ENCODE peak calls at places on chromosomes 11 and 22, in five cellular contexts. One of them, this sample, is unnamed.

GRCh38 chr11:2419638-2420501 is 19.3 kb downstream of the TSSC4 start:
- DNase-seq in PC-3: peak; percentile 83
- DNase-seq in GM23338: peak; percentile 87
- DNase-seq in neural progenitor cell: peak; percentile 90
- DNase-seq in GM23248: peak; percentile 89
- DNase-seq in this sample: peak; percentile 88

GRCh38 chr11:40302669-40303068 is 1156.8 kb downstream of the LRRC4C start:
- DNase-seq in PC-3: no peak
- DNase-seq in GM23338: no peak
- DNase-seq in neural progenitor cell: no peak
- DNase-seq in GM23248: no peak
- DNase-seq in this sample: no peak

GRCh38 chr11:125071408-125071807 is 8.3 kb downstream of the SLC37A2 start:
- DNase-seq in PC-3: peak; percentile 62
- DNase-seq in GM23338: no peak
- DNase-seq in neural progenitor cell: no peak
- DNase-seq in GM23248: peak; percentile 36
- DNase-seq in this sample: no peak

GRCh38 chr11:69297926-69298777 is 4.2 kb downstream of the MYEOV start:
- DNase-seq in PC-3: peak; percentile 95
- DNase-seq in GM23338: no peak
- DNase-seq in neural progenitor cell: no peak
- DNase-seq in GM23248: peak; percentile 86
- DNase-seq in this sample: peak; percentile 77

GRCh38 chr11:36478700-36479329 is 31.3 kb downstream of the TRAF6 start:
- DNase-seq in PC-3: peak; percentile 76
- DNase-seq in GM23338: peak; percentile 73
- DNase-seq in neural progenitor cell: peak; percentile 75
- DNase-seq in GM23248: peak; percentile 76
- DNase-seq in this sample: peak; percentile 71

GRCh38 chr11:66857234-66857926 is 516 bp downstream of the LRFN4 start:
- DNase-seq in PC-3: no peak
- DNase-seq in GM23338: peak; percentile 63
- DNase-seq in neural progenitor cell: peak; percentile 44
- DNase-seq in GM23248: peak; percentile 31
- DNase-seq in this sample: peak; percentile 47

GRCh38 chr11:92929168-92930053 is 40.0 kb upstream of the MTNR1B start:
- DNase-seq in PC-3: no peak
- DNase-seq in GM23338: no peak
- DNase-seq in neural progenitor cell: no peak
- DNase-seq in GM23248: peak; percentile 58
- DNase-seq in this sample: no peak

GRCh38 chr11:75850787-75851186 is 35.8 kb downstream of the UVRAG start:
- DNase-seq in PC-3: no peak
- DNase-seq in GM23338: no peak
- DNase-seq in neural progenitor cell: peak; percentile 29
- DNase-seq in GM23248: peak; percentile 24
- DNase-seq in this sample: no peak

GRCh38 chr22:50684501-50684900 is 11.9 kb downstream of the SHANK3 start:
- DNase-seq in PC-3: no peak
- DNase-seq in GM23338: no peak
- DNase-seq in neural progenitor cell: no peak
- DNase-seq in GM23248: no peak
- DNase-seq in this sample: no peak

GRCh38 chr22:37485714-37486223 is 415 bp downstream of the MFNG start:
- DNase-seq in PC-3: no peak
- DNase-seq in GM23338: no peak
- DNase-seq in neural progenitor cell: no peak
- DNase-seq in GM23248: no peak
- DNase-seq in this sample: no peak

GRCh38 chr22:19568337-19569311 is 44.4 kb upstream of the CLDN5 start:
- DNase-seq in PC-3: peak; percentile 92
- DNase-seq in GM23338: no peak
- DNase-seq in neural progenitor cell: no peak
- DNase-seq in GM23248: peak; percentile 98
- DNase-seq in this sample: no peak

GRCh38 chr11:95289378-95289777 is 58.4 kb upstream of the SESN3 start:
- DNase-seq in PC-3: peak; percentile 68
- DNase-seq in GM23338: no peak
- DNase-seq in neural progenitor cell: no peak
- DNase-seq in GM23248: peak; percentile 41
- DNase-seq in this sample: no peak

GRCh38 chr11:27678242-27678641 is 22.0 kb downstream of the BDNF start:
- DNase-seq in PC-3: no peak
- DNase-seq in GM23338: no peak
- DNase-seq in neural progenitor cell: no peak
- DNase-seq in GM23248: peak; percentile 62
- DNase-seq in this sample: no peak

GRCh38 chr11:46309669-46310288 is 32.3 kb downstream of the CREB3L1 start:
- DNase-seq in PC-3: peak; percentile 68
- DNase-seq in GM23338: no peak
- DNase-seq in neural progenitor cell: no peak
- DNase-seq in GM23248: peak; percentile 38
- DNase-seq in this sample: no peak

GRCh38 chr11:132685174-132685611 is 847.1 kb downstream of the OPCML start:
- DNase-seq in PC-3: no peak
- DNase-seq in GM23338: no peak
- DNase-seq in neural progenitor cell: no peak
- DNase-seq in GM23248: peak; percentile 68
- DNase-seq in this sample: no peak

GRCh38 chr11:78187366-78188011 is 937 bp downstream of the KCTD21 start:
- DNase-seq in PC-3: no peak
- DNase-seq in GM23338: no peak
- DNase-seq in neural progenitor cell: no peak
- DNase-seq in GM23248: no peak
- DNase-seq in this sample: no peak

GRCh38 chr11:46298699-46299424 is 21.4 kb downstream of the CREB3L1 start:
- DNase-seq in PC-3: peak; percentile 80
- DNase-seq in GM23338: no peak
- DNase-seq in neural progenitor cell: no peak
- DNase-seq in GM23248: peak; percentile 93
- DNase-seq in this sample: no peak

GRCh38 chr11:113096661-113097060 is 135.4 kb downstream of the NCAM1 start:
- DNase-seq in PC-3: no peak
- DNase-seq in GM23338: no peak
- DNase-seq in neural progenitor cell: no peak
- DNase-seq in GM23248: no peak
- DNase-seq in this sample: no peak

GRCh38 chr11:57793711-57794110 is 32.1 kb downstream of the CTNND1 start:
- DNase-seq in PC-3: no peak
- DNase-seq in GM23338: no peak
- DNase-seq in neural progenitor cell: no peak
- DNase-seq in GM23248: no peak
- DNase-seq in this sample: no peak

GRCh38 chr22:24003887-24004286 is 1.4 kb downstream of the GSTT4 start:
- DNase-seq in PC-3: no peak
- DNase-seq in GM23338: no peak
- DNase-seq in neural progenitor cell: no peak
- DNase-seq in GM23248: no peak
- DNase-seq in this sample: no peak

GRCh38 chr22:20116376-20116950 is 559 bp downstream of the RANBP1 start:
- DNase-seq in PC-3: no peak
- DNase-seq in GM23338: peak; percentile 20
- DNase-seq in neural progenitor cell: peak; percentile 13
- DNase-seq in GM23248: peak; percentile 20
- DNase-seq in this sample: peak; percentile 31

GRCh38 chr11:123183391-123184099 is 11.5 kb downstream of the CLMP start:
- DNase-seq in PC-3: peak; percentile 63
- DNase-seq in GM23338: no peak
- DNase-seq in neural progenitor cell: no peak
- DNase-seq in GM23248: peak; percentile 86
- DNase-seq in this sample: no peak

GRCh38 chr11:110434952-110435779 is 5.4 kb downstream of the FDX1 start:
- DNase-seq in PC-3: peak; percentile 70
- DNase-seq in GM23338: peak; percentile 69
- DNase-seq in neural progenitor cell: no peak
- DNase-seq in GM23248: peak; percentile 40
- DNase-seq in this sample: no peak

GRCh38 chr22:32803020-32803758 is 1.7 kb downstream of the TIMP3 start:
- DNase-seq in PC-3: no peak
- DNase-seq in GM23338: no peak
- DNase-seq in neural progenitor cell: peak; percentile 40
- DNase-seq in GM23248: peak; percentile 89
- DNase-seq in this sample: no peak

GRCh38 chr11:65488273-65489058 is 10.4 kb upstream of the MALAT1 start:
- DNase-seq in PC-3: no peak
- DNase-seq in GM23338: no peak
- DNase-seq in neural progenitor cell: no peak
- DNase-seq in GM23248: peak; percentile 88
- DNase-seq in this sample: peak; percentile 77

GRCh38 chr11:65491163-65491465 is 7.7 kb upstream of the MALAT1 start:
- DNase-seq in PC-3: no peak
- DNase-seq in GM23338: no peak
- DNase-seq in neural progenitor cell: no peak
- DNase-seq in GM23248: peak; percentile 34
- DNase-seq in this sample: no peak

GRCh38 chr11:65489706-65490310 is 9.0 kb upstream of the MALAT1 start:
- DNase-seq in PC-3: no peak
- DNase-seq in GM23338: no peak
- DNase-seq in neural progenitor cell: peak; percentile 65
- DNase-seq in GM23248: peak; percentile 70
- DNase-seq in this sample: peak; percentile 67

GRCh38 chr11:65487467-65488272 is 11.2 kb upstream of the MALAT1 start:
- DNase-seq in PC-3: peak; percentile 94
- DNase-seq in GM23338: peak; percentile 100
- DNase-seq in neural progenitor cell: peak; percentile 99
- DNase-seq in GM23248: peak; percentile 100
- DNase-seq in this sample: peak; percentile 100

GRCh38 chr11:65489061-65489705 is 9.7 kb upstream of the MALAT1 start:
- DNase-seq in PC-3: no peak
- DNase-seq in GM23338: peak; percentile 91
- DNase-seq in neural progenitor cell: peak; percentile 77
- DNase-seq in GM23248: peak; percentile 92
- DNase-seq in this sample: peak; percentile 86
- TF ChIP-seq EZH2phosphoT487 in PC-3: no peak
- TF ChIP-seq EZH2phosphoT487 in GM23338: no peak
- TF ChIP-seq EZH2phosphoT487 in neural progenitor cell: no peak
- TF ChIP-seq EZH2phosphoT487 in GM23248: no peak
- TF ChIP-seq EZH2phosphoT487 in this sample: no peak

GRCh38 chr22:42720263-42721044 is at the start of gene A4GALT:
- DNase-seq in PC-3: no peak
- DNase-seq in GM23338: peak; percentile 54
- DNase-seq in neural progenitor cell: peak; percentile 73
- DNase-seq in GM23248: peak; percentile 55
- DNase-seq in this sample: peak; percentile 31

GRCh38 chr22:42721045-42721434 is 370 bp upstream of the A4GALT start:
- DNase-seq in PC-3: no peak
- DNase-seq in GM23338: peak; percentile 68
- DNase-seq in neural progenitor cell: peak; percentile 58
- DNase-seq in GM23248: peak; percentile 47
- DNase-seq in this sample: no peak

GRCh38 chr22:42719133-42719532 is 1.5 kb downstream of the A4GALT start:
- DNase-seq in PC-3: no peak
- DNase-seq in GM23338: peak; percentile 27
- DNase-seq in neural progenitor cell: no peak
- DNase-seq in GM23248: peak; percentile 52
- DNase-seq in this sample: no peak

GRCh38 chr22:42717197-42717967 is 3.3 kb downstream of the A4GALT start:
- DNase-seq in PC-3: no peak
- DNase-seq in GM23338: peak; percentile 75
- DNase-seq in neural progenitor cell: no peak
- DNase-seq in GM23248: peak; percentile 33
- DNase-seq in this sample: no peak

DNA sequence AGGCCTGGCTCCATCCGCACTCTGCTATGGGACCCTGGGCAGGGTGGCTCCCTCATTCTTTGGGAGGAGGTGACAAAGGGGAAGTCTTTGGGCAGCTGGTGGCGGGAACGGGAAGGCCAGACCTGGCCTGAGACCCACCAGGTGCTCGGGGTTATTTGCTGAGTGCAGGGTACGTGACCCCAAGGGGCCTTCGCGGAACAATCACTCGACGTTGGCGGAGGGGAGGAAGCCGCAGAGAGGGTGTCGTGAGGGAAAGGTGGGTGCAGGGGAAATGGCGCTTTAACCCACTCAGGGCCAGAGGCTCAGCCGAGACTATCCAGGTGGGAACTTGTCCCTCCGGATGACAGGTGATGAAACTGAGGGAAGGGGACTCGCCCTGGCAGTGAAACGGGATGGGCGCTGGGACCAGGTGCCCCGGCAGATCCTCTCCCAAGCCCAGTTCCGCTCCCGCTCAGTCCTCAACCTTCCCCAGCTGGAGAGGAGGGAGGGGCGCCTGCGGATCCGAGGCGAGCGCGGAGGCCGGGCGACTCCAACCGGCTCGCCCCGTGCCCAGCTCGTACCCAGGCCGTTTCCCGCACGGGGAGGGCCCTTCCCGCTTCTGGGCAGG is 911 bp downstream of the A4GALT start:
- DNase-seq in PC-3: no peak
- DNase-seq in GM23338: peak; percentile 68
- DNase-seq in neural progenitor cell: peak; percentile 36
- DNase-seq in GM23248: no peak
- DNase-seq in this sample: no peak
- TF ChIP-seq EZH2 in PC-3: no peak
- TF ChIP-seq EZH2 in GM23338: peak; percentile 22
- TF ChIP-seq EZH2 in neural progenitor cell: no peak
- TF ChIP-seq EZH2 in GM23248: no peak
- TF ChIP-seq EZH2 in this sample: no peak

DNA sequence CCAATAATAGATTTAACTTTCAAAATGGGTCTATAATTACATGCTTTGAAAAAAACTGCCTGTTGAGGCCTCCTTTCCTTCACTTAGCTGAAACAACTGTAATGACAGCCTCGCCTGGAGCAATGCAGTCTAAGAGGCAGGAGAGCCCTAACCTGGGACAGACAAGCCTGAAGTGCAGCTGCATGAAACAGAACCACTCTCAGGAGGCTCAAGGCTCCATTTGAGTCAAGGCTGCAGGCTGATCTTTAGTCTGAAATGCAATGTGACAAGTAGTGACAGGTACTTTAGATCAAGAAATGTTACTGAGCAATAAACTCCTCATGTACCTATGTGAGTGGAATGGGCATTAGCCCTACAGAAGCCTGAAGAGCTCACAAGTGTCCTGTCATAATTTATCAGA is 414.0 kb upstream of the LUZP2 start:
- DNase-seq in PC-3: no peak
- DNase-seq in GM23338: no peak
- DNase-seq in neural progenitor cell: no peak
- DNase-seq in GM23248: no peak
- DNase-seq in this sample: no peak
- TF ChIP-seq EZH2phosphoT487 in PC-3: no peak
- TF ChIP-seq EZH2phosphoT487 in GM23338: no peak
- TF ChIP-seq EZH2phosphoT487 in neural progenitor cell: no peak
- TF ChIP-seq EZH2phosphoT487 in GM23248: no peak
- TF ChIP-seq EZH2phosphoT487 in this sample: no peak

GRCh38 chr11:63491614-63492372 is 826 bp upstream of the PLAAT5 start:
- DNase-seq in PC-3: no peak
- DNase-seq in GM23338: peak; percentile 25
- DNase-seq in neural progenitor cell: peak; percentile 13
- DNase-seq in GM23248: no peak
- DNase-seq in this sample: peak; percentile 42

GRCh38 chr11:63491240-63491587 is 247 bp upstream of the PLAAT5 start:
- DNase-seq in PC-3: no peak
- DNase-seq in GM23338: no peak
- DNase-seq in neural progenitor cell: no peak
- DNase-seq in GM23248: no peak
- DNase-seq in this sample: no peak

GRCh38 chr11:63489879-63490278 is 1.1 kb downstream of the PLAAT5 start:
- DNase-seq in PC-3: peak; percentile 10
- DNase-seq in GM23338: peak; percentile 74
- DNase-seq in neural progenitor cell: peak; percentile 75
- DNase-seq in GM23248: no peak
- DNase-seq in this sample: no peak

GRCh38 chr11:63492441-63492840 is 1.5 kb upstream of the PLAAT5 start:
- DNase-seq in PC-3: no peak
- DNase-seq in GM23338: no peak
- DNase-seq in neural progenitor cell: no peak
- DNase-seq in GM23248: no peak
- DNase-seq in this sample: no peak

GRCh38 chr11:63490551-63491239 is at the start of gene PLAAT5:
- DNase-seq in PC-3: no peak
- DNase-seq in GM23338: peak; percentile 81
- DNase-seq in neural progenitor cell: peak; percentile 86
- DNase-seq in GM23248: peak; percentile 25
- DNase-seq in this sample: peak; percentile 55
- TF ChIP-seq EZH2 in PC-3: no peak
- TF ChIP-seq EZH2 in GM23338: no peak
- TF ChIP-seq EZH2 in neural progenitor cell: no peak
- TF ChIP-seq EZH2 in GM23248: no peak
- TF ChIP-seq EZH2 in this sample: no peak